ENCODE peak calls at places on chromosome 5, in six cellular contexts. U is hypothalamus, W is Daoy, R is IMR-90, C is left ventricle myocardium inferior, Q is kidney glomerular epithelial cell. S is an unnamed sample.

GRCh38 chr5:87298687-87299362 is 31.1 kb downstream of the RASA1 start:
- DNase-seq in U (no peak), W (no peak), R (peak), C (no peak), Q (no peak), S (no peak)

GRCh38 chr5:168747987-168748777 is 169.0 kb upstream of the PANK3 start:
- DNase-seq in U (peak), W (peak), R (no peak), C (peak), Q (peak), S (no peak)

GRCh38 chr5:42813533-42813932 is 1.8 kb upstream of the SELENOP start:
- DNase-seq in U (peak), W (no peak), R (no peak), C (no peak), Q (no peak), S (peak)

GRCh38 chr5:157283434-157283833 is 17.5 kb downstream of the CYFIP2 start:
- DNase-seq in U (no peak), W (no peak), R (no peak), C (no peak), Q (no peak), S (no peak)

GRCh38 chr5:122390107-122390506 is 78.1 kb downstream of the SNCAIP start:
- DNase-seq in U (no peak), W (no peak), R (no peak), C (no peak), Q (no peak), S (no peak)

GRCh38 chr5:116480894-116481510 is 93.6 kb downstream of the SEMA6A start:
- DNase-seq in U (no peak), W (no peak), R (no peak), C (no peak), Q (no peak), S (no peak)

GRCh38 chr5:158414780-158415179 is 555.8 kb upstream of the CLINT1 start:
- DNase-seq in U (no peak), W (peak), R (peak), C (no peak), Q (peak), S (no peak)

GRCh38 chr5:31364881-31365636 is 166.8 kb downstream of the DROSHA start:
- DNase-seq in U (no peak), W (no peak), R (peak), C (no peak), Q (peak), S (no peak)

GRCh38 chr5:74766348-74766886 is 500 bp downstream of the GFM2 start:
- DNase-seq in U (no peak), W (no peak), R (peak), C (no peak), Q (peak), S (no peak)

GRCh38 chr5:32163053-32163452 is 11.1 kb downstream of the GOLPH3 start:
- DNase-seq in U (no peak), W (no peak), R (no peak), C (no peak), Q (no peak), S (no peak)

GRCh38 chr5:74104469-74104868 is 478.5 kb downstream of the ARHGEF28 start:
- DNase-seq in U (no peak), W (no peak), R (no peak), C (no peak), Q (no peak), S (no peak)

GRCh38 chr5:132102101-132102701 is 28.6 kb downstream of the CSF2 start:
- DNase-seq in U (no peak), W (peak), R (no peak), C (no peak), Q (no peak), S (no peak)

GRCh38 chr5:180785151-180785781 is 17.3 kb downstream of the MGAT1 start:
- DNase-seq in U (no peak), W (peak), R (peak), C (no peak), Q (peak), S (no peak)